ENCODE peak calls at places on chromosome 6, in seven cellular contexts. U is glutamatergic neuron; P is pulmonary artery endothelial cell; A is stimulated activated CD4-positive, alpha-beta T cell treated with anti-CD3 and anti-CD28 coated beads, Interleukin-2, amount 100 ng/mL, for 48 hours; D is Right ventricle myocardium superior; N is T47D; X is NCI-H748 treated with DMSO at 0.1 percent for 48 hours. I is an unnamed sample.

GRCh38 chr6:15389759-15390723 is 144.2 kb downstream of the JARID2 start:
- DNase-seq in P (peak; percentile 7), X (no peak), D (no peak), N (peak; percentile 30), A (no peak), U (peak; percentile 52), I (no peak)

GRCh38 chr6:119148102-119148824 is 69.8 kb upstream of the FAM184A start:
- DNase-seq in X (peak; percentile 64), A (no peak), N (peak; percentile 72), D (no peak), P (no peak), U (no peak), I (no peak)

GRCh38 chr6:84633771-84634170 is 130.6 kb downstream of the TBX18 start:
- DNase-seq in U (no peak), N (no peak), D (no peak), A (no peak), P (no peak), X (no peak), I (no peak)

GRCh38 chr6:6379573-6379972 is 59.1 kb upstream of the F13A1 start:
- DNase-seq in D (no peak), A (no peak), N (no peak), U (no peak), X (no peak), P (no peak), I (no peak)

GRCh38 chr6:13272131-13273046 is 55.9 kb downstream of the TBC1D7 start:
- DNase-seq in D (peak; percentile 76), N (no peak), U (no peak), P (no peak), X (no peak), A (no peak), I (no peak)

GRCh38 chr6:138594042-138594636 is 94.8 kb upstream of the NHSL1 start:
- DNase-seq in N (no peak), X (peak; percentile 9), U (no peak), P (no peak), D (no peak), A (no peak), I (no peak)

GRCh38 chr6:66926060-66926459 is 1219.0 kb upstream of the EYS start:
- DNase-seq in X (no peak), U (no peak), P (no peak), N (peak; percentile 67), A (no peak), D (no peak), I (no peak)

GRCh38 chr6:63452117-63452516 is 120.2 kb upstream of the LOC128125822 start:
- DNase-seq in U (no peak), N (peak; percentile 40), D (no peak), A (no peak), P (no peak), X (no peak), I (no peak)

GRCh38 chr6:143742070-143742954 is 64.5 kb downstream of the PHACTR2 start:
- DNase-seq in D (peak; percentile 30), U (no peak), P (no peak), A (no peak), N (no peak), X (no peak), I (no peak)

GRCh38 chr6:110897433-110897832 is 22.8 kb downstream of the AMD1 start:
- DNase-seq in P (no peak), D (no peak), U (no peak), A (no peak), X (no peak), N (no peak), I (no peak)

GRCh38 chr6:43491750-43492661 is 14.6 kb downstream of the TJAP1 start:
- DNase-seq in N (no peak), A (no peak), U (no peak), D (peak; percentile 93), X (no peak), P (no peak), I (no peak)

GRCh38 chr6:142900467-142900961 is 44.5 kb downstream of the HIVEP2 start:
- DNase-seq in A (no peak), N (no peak), P (no peak), U (no peak), D (no peak), X (no peak), I (no peak)

GRCh38 chr6:76861403-76861802 is 601.9 kb downstream of the HTR1B start:
- DNase-seq in N (peak; percentile 58), D (no peak), P (no peak), X (no peak), A (no peak), U (peak; percentile 25), I (no peak)

GRCh38 chr6:149045404-149045803 is 272.1 kb upstream of the TAB2 start:
- DNase-seq in X (no peak), N (peak; percentile 43), A (no peak), P (no peak), U (no peak), D (no peak), I (no peak)

GRCh38 chr6:19898141-19898740 is 61.1 kb downstream of the ID4 start:
- DNase-seq in D (no peak), N (no peak), U (no peak), A (no peak), X (no peak), P (no peak), I (no peak)

GRCh38 chr6:136323431-136324112 is 33.9 kb upstream of the BCLAF1 start:
- DNase-seq in P (no peak), U (no peak), A (no peak), D (no peak), N (no peak), X (no peak), I (no peak)

GRCh38 chr6:29907637-29908340 is 34.5 kb upstream of the HLA-A start:
- DNase-seq in P (no peak), U (no peak), N (no peak), A (no peak), X (no peak), D (no peak), I (no peak)

GRCh38 chr6:109891924-109892323 is 86.2 kb upstream of the GPR6 start:
- DNase-seq in D (no peak), A (no peak), P (no peak), X (no peak), N (no peak), U (no peak), I (no peak)

GRCh38 chr6:10904015-10904414 is 17.2 kb downstream of the SYCP2L start:
- DNase-seq in X (no peak), N (no peak), P (no peak), A (no peak), D (no peak), U (no peak), I (no peak)

GRCh38 chr6:25958700-25959162 is 3.9 kb upstream of the TRIM38 start:
- DNase-seq in U (no peak), D (no peak), N (no peak), A (no peak), X (no peak), P (no peak), I (no peak)

GRCh38 chr6:10418862-10419748 is 4.2 kb upstream of the TFAP2A start:
- DNase-seq in U (no peak), A (no peak), X (no peak), P (no peak), N (peak; percentile 98), D (no peak), I (no peak)

GRCh38 chr6:145892026-145892425 is 72.1 kb downstream of the SHPRH start:
- DNase-seq in X (no peak), A (no peak), N (no peak), D (no peak), P (no peak), U (no peak), I (no peak)

GRCh38 chr6:83193747-83194582 is 808 bp downstream of the RWDD2A start:
- DNase-seq in U (peak; percentile 75), D (peak; percentile 63), X (peak; percentile 40), P (no peak), A (peak; percentile 4), N (peak; percentile 38), I (peak; percentile 21)

GRCh38 chr6:78868124-78868523 is 773 bp downstream of the IRAK1BP1 start:
- DNase-seq in P (no peak), N (no peak), X (no peak), A (no peak), D (no peak), U (no peak), I (no peak)

GRCh38 chr6:28893172-28893799 is 30.5 kb downstream of the TRIM27 start:
- DNase-seq in A (no peak), P (no peak), D (no peak), U (no peak), N (no peak), X (no peak), I (no peak)

GRCh38 chr6:83365931-83366330 is 64.9 kb downstream of the ME1 start:
- DNase-seq in X (no peak), A (no peak), U (no peak), P (no peak), N (no peak), D (no peak), I (no peak)

GRCh38 chr6:113299526-113299925 is 557.6 kb upstream of the MARCKS start:
- DNase-seq in X (no peak), U (no peak), A (no peak), P (no peak), D (no peak), N (no peak), I (no peak)

I was measured in GM12891.